ENCODE peak calls at places on chromosome 7, in six cellular contexts. J is cardiac fibroblast, K is IMR-90, E is AG10803, N is Caco-2, Q is psoas muscle. P is an unnamed sample.
A peak's percentile ranks its signal among the peaks of the same experiment; 100 is the strongest.

GRCh38 chr7:157495177-157495553 is 158.4 kb downstream of the DNAJB6 start:
- DNase-seq in J (no peak), K (no peak), E (no peak), N (no peak), Q (no peak), P (no peak)

GRCh38 chr7:114070246-114070645 is 151.4 kb upstream of the PPP1R3A start:
- DNase-seq in J (peak; percentile 68), K (no peak), E (peak; percentile 24), N (no peak), Q (no peak), P (no peak)

GRCh38 chr7:112537822-112538221 is 57.0 kb downstream of the LSMEM1 start:
- DNase-seq in J (no peak), K (no peak), E (no peak), N (no peak), Q (no peak), P (no peak)

GRCh38 chr7:16926283-16926682 is 44.5 kb upstream of the AGR3 start:
- DNase-seq in J (peak; percentile 75), K (peak; percentile 54), E (peak; percentile 67), N (no peak), Q (no peak), P (peak; percentile 47)

GRCh38 chr7:1175597-1175966 is 15.6 kb upstream of the ZFAND2A start:
- DNase-seq in J (no peak), K (no peak), E (no peak), N (no peak), Q (no peak), P (no peak)

GRCh38 chr7:25897261-25897782 is 254.7 kb upstream of the NFE2L3 start:
- DNase-seq in J (no peak), K (no peak), E (no peak), N (no peak), Q (no peak), P (no peak)

GRCh38 chr7:128827971-128828711 is 2.1 kb upstream of the FLNC start:
- DNase-seq in J (peak; percentile 77), K (peak; percentile 88), E (peak; percentile 75), N (peak; percentile 69), Q (peak; percentile 91), P (no peak)

GRCh38 chr7:138254444-138254843 is 178.2 kb downstream of the AKR1D1 start:
- DNase-seq in J (no peak), K (no peak), E (no peak), N (no peak), Q (no peak), P (no peak)

GRCh38 chr7:42372498-42372897 is 135.5 kb upstream of the GLI3 start:
- DNase-seq in J (no peak), K (no peak), E (no peak), N (no peak), Q (no peak), P (no peak)

GRCh38 chr7:12731775-12732174 is 44.3 kb downstream of the ARL4A start:
- DNase-seq in J (peak; percentile 18), K (no peak), E (no peak), N (no peak), Q (no peak), P (no peak)

GRCh38 chr7:89023146-89023545 is 227.6 kb upstream of the TEX47 start:
- DNase-seq in J (no peak), K (no peak), E (peak; percentile 1), N (no peak), Q (no peak), P (no peak)

GRCh38 chr7:77258593-77258992 is 59.0 kb upstream of the FGL2 start:
- DNase-seq in J (no peak), K (no peak), E (no peak), N (no peak), Q (no peak), P (no peak)

GRCh38 chr7:111475419-111475748 is 86.9 kb downstream of the IMMP2L start:
- DNase-seq in J (no peak), K (no peak), E (no peak), N (no peak), Q (no peak), P (no peak)

GRCh38 chr7:156892086-156892800 is 740 bp downstream of the LMBR1 start:
- DNase-seq in J (peak; percentile 44), K (no peak), E (peak; percentile 5), N (peak; percentile 80), Q (peak; percentile 75), P (no peak)

GRCh38 chr7:93047514-93048099 is 70.2 kb downstream of the SAMD9 start:
- DNase-seq in J (no peak), K (no peak), E (no peak), N (no peak), Q (no peak), P (no peak)

GRCh38 chr7:155589001-155589980 is 42.9 kb upstream of the CNPY1 start:
- DNase-seq in J (no peak), K (no peak), E (no peak), N (no peak), Q (no peak), P (no peak)

GRCh38 chr7:73706122-73707044 is 13.1 kb downstream of the STX1A start:
- DNase-seq in J (no peak), K (peak; percentile 52), E (no peak), N (no peak), Q (no peak), P (no peak)

GRCh38 chr7:134016223-134016941 is 110.8 kb upstream of the LRGUK start:
- DNase-seq in J (peak; percentile 45), K (peak; percentile 39), E (peak; percentile 35), N (peak; percentile 34), Q (no peak), P (peak; percentile 5)

GRCh38 chr7:134019251-134019650 is 107.9 kb upstream of the LRGUK start:
- DNase-seq in J (no peak), K (no peak), E (no peak), N (no peak), Q (no peak), P (no peak)

GRCh38 chr7:134014935-134015334 is 112.2 kb upstream of the LRGUK start:
- DNase-seq in J (no peak), K (no peak), E (peak; percentile 41), N (no peak), Q (no peak), P (no peak)

GRCh38 chr7:134018321-134018720 is 108.8 kb upstream of the LRGUK start:
- DNase-seq in J (no peak), K (no peak), E (no peak), N (no peak), Q (no peak), P (no peak)

GRCh38 chr7:134016942-134017303 is 110.2 kb upstream of the LRGUK start:
- DNase-seq in J (no peak), K (no peak), E (no peak), N (no peak), Q (no peak), P (no peak)
- TF ChIP-seq CTCF in J (no peak), K (no peak), E (no peak), N (no peak), Q (no peak), P (no peak)

GRCh38 chr7:158976468-158976848 is 120.1 kb downstream of the DYNC2I1 start:
- DNase-seq in J (peak; percentile 17), K (no peak), E (peak; percentile 1), N (no peak), Q (no peak), P (no peak)
- H3K4me3 ChIP-seq in J (peak overlapping the region; percentile 48), K (no peak overlapping the region), E (peak overlapping the region; percentile 62), N (no peak overlapping the region), Q (peak overlapping the region; percentile 42), P (no peak overlapping the region)

DNA sequence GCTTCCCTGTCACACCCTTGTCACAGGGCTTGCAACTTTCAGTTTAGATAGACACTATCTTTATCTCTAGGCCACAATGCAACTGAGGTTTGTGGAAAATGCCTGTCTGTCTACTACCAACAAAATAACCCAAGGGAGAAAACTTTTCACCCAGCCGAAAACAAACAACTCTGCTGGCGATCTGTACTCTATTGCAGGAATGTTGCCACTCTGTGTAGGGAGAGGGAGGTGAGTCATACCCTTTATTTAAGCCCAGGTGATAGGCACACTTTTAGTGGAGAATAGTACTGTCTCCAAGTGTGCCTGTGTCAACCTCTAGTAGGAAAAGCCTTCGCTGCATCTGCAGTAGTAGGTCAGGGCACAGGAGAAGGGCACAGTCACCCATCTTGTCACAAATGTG is 108.3 kb downstream of the SLC25A40 start:
- DNase-seq in J (no peak), K (no peak), E (no peak), N (no peak), Q (no peak), P (no peak)
- TF ChIP-seq CTCF in J (no peak), K (no peak), E (no peak), N (no peak), Q (no peak), P (no peak)

DNA sequence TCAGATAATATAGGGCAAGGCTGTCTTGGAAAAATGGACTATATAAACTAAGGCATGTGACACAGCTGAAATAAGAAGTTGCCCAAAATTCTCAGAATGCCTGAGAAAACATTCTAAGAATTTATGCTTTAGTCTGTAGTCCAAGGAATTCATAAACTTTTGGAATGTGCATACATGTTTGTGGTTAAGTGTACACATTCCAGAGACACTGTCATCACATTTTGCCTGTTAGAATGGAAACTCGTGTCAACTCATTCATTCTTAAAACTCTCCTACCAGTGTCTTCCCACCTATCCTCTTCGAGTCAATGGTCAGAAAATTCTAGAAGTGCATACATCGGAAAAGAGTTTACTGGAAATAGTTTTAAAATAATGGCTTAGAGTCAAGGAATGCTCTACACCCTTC is 1177.8 kb upstream of the C7orf33 start:
- DNase-seq in J (peak; percentile 92), K (peak; percentile 91), E (peak; percentile 99), N (no peak), Q (no peak), P (peak; percentile 87)
- H3K4me3 ChIP-seq in J (no peak overlapping the region), K (no peak overlapping the region), E (no peak overlapping the region), N (no peak overlapping the region), Q (no peak overlapping the region), P (no peak overlapping the region)

GRCh38 chr7:117338020-117338419 is 15.2 kb upstream of the WNT2 start:
- DNase-seq in J (peak; percentile 21), K (peak; percentile 35), E (peak; percentile 45), N (no peak), Q (no peak), P (no peak)
- TF ChIP-seq CTCF in J (no peak), K (peak; percentile 23), E (peak; percentile 39), N (no peak), Q (no peak), P (no peak)

DNA sequence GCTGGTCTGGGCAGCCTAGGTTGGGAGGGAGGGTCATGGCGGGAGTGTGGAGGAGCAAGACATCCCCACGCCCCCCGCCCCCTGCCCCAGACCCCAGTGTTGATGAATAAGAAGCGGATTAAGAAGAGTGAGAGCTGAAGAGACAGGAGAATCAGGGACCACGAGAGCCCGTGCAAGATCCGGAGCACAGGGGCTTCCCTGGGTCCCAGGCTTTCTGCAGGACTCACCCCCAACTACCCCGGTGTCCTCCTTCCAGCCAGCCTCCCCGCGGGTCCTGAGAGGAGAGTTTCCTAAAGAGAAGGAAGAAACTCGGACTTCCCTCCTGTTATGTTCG is 20.1 kb downstream of the GHRHR start:
- DNase-seq in J (no peak), K (no peak), E (no peak), N (no peak), Q (no peak), P (no peak)
- H3K4me3 ChIP-seq in J (no peak overlapping the region), K (no peak overlapping the region), E (no peak overlapping the region), N (no peak overlapping the region), Q (no peak overlapping the region), P (no peak overlapping the region)